ENCODE peak calls at places on chromosome 3, in four cellular contexts. Z is OCI-LY7, C is MM.1S, M is HCT116. A is an unnamed sample.

GRCh38 chr3:192188218-192188835 is 539.0 kb downstream of the FGF12 start:
- DNase-seq in Z (peak; percentile 79), C (peak; percentile 87), M (peak; percentile 47), A (peak; percentile 85)

GRCh38 chr3:190210608-190211007 is 89.9 kb upstream of the P3H2 start:
- DNase-seq in M (no peak), Z (no peak), C (peak; percentile 63), A (no peak)

GRCh38 chr3:12158387-12159226 is at the start of gene TIMP4:
- DNase-seq in M (no peak), C (no peak), Z (no peak), A (peak; percentile 68)

GRCh38 chr3:86982883-86983282 is 8.1 kb downstream of the VGLL3 start:
- DNase-seq in C (no peak), Z (no peak), M (no peak), A (no peak)

GRCh38 chr3:162525791-162526190 is 1029.2 kb downstream of the OTOL1 start:
- DNase-seq in Z (no peak), C (no peak), M (no peak), A (no peak)

GRCh38 chr3:194058189-194058571 is 77.8 kb upstream of the HES1 start:
- DNase-seq in M (no peak), C (peak; percentile 81), Z (peak; percentile 67), A (peak; percentile 92)

GRCh38 chr3:9769426-9770275 is at the start of gene CAMK1:
- DNase-seq in Z (no peak), C (peak; percentile 65), M (no peak), A (peak; percentile 86)

GRCh38 chr3:195209836-195210551 is 61.0 kb downstream of the XXYLT1 start:
- DNase-seq in C (no peak), M (no peak), Z (peak; percentile 27), A (no peak)

GRCh38 chr3:129593595-129594339 is 12.7 kb downstream of the PLXND1 start:
- DNase-seq in C (peak; percentile 47), Z (peak; percentile 83), M (no peak), A (peak; percentile 68)

GRCh38 chr3:21826416-21826815 is 75.4 kb upstream of the ZNF385D start:
- DNase-seq in C (peak; percentile 6), Z (no peak), M (no peak), A (no peak)

GRCh38 chr3:196754215-196754937 is 14.7 kb downstream of the PAK2 start:
- DNase-seq in C (no peak), Z (no peak), M (no peak), A (no peak)

GRCh38 chr3:13179181-13179580 is 106.0 kb upstream of the IQSEC1 start:
- DNase-seq in Z (no peak), M (no peak), C (no peak), A (no peak)

GRCh38 chr3:44446929-44447328 is 30.5 kb downstream of the ZNF445 start:
- DNase-seq in Z (no peak), M (no peak), C (no peak), A (no peak)

GRCh38 chr3:3447671-3448070 is 268.2 kb upstream of the CRBN start:
- DNase-seq in C (no peak), Z (no peak), M (no peak), A (no peak)

GRCh38 chr3:140006331-140006730 is 71.3 kb downstream of the CLSTN2 start:
- DNase-seq in C (no peak), M (no peak), Z (no peak), A (no peak)

GRCh38 chr3:119469378-119470189 is 821 bp downstream of the POGLUT1 start:
- DNase-seq in Z (peak; percentile 50), C (peak; percentile 14), M (no peak), A (no peak)

GRCh38 chr3:176916777-176917176 is 280.5 kb downstream of the TBL1XR1 start:
- DNase-seq in Z (no peak), C (no peak), M (peak; percentile 75), A (peak; percentile 97)

GRCh38 chr3:119681279-119681678 is 4.1 kb upstream of the COX17 start:
- DNase-seq in M (peak; percentile 24), C (peak; percentile 67), Z (peak; percentile 63), A (peak; percentile 53)

GRCh38 chr3:184752361-184752760 is 40.5 kb upstream of the MAGEF1 start:
- DNase-seq in C (no peak), M (no peak), Z (no peak), A (no peak)

GRCh38 chr3:98846101-98846500 is 55.4 kb downstream of the DCBLD2 start:
- DNase-seq in C (no peak), M (no peak), Z (no peak), A (no peak)

GRCh38 chr3:98843301-98843959 is 58.1 kb downstream of the DCBLD2 start:
- DNase-seq in Z (no peak), M (no peak), C (no peak), A (no peak)

DNA sequence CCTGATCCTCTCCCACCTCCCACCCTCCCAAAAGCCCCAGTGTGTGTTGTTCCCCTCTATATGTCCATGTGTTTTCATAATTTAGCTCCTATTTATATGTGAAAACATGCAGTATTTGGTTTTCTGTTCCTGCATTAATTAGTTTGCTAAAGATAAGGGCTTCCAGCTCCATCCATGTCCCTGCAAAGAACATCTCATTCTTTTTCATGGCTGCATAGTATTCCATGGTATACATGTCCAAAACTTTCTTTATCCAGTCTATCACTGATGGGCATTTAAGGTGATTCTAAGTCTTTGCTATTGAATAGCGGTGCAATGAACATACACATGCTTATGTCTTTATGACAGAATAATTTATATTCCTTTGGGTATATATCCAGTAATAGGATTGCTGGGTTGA is 53.4 kb downstream of the DCBLD2 start:
- DNase-seq in M (no peak), C (no peak), Z (no peak), A (no peak)
- H3K9me2 ChIP-seq in M (no peaks in the 10 kb centered on the region), C (no peaks in the 10 kb centered on the region), Z (no peaks in the 10 kb centered on the region), A (no peaks in the 10 kb centered on the region)

DNA sequence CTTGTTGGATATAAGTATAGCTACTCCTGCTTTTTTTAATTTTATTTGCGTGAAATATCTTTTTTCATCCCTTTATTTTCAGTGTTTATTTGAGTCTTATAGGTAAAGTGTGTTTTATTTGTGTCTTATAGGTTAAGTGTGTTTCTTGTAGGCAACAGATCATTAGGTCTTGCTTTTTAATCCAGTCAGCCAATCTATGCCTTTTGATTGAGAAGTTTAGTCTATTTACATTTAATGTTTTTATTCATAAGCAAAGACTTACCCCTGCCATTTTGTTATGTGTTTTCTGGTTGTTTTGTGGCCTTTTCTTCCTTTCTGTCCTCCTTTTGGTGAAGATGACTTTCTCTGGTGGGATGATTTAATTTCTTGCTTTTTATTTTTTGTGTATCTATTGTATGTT is 232.0 kb downstream of the RAP2B start:
- DNase-seq in C (no peak), M (no peak), Z (no peak), A (no peak)
- H3K9me2 ChIP-seq in C (no peaks in the 10 kb centered on the region), M (no peaks in the 10 kb centered on the region), Z (no peaks in the 10 kb centered on the region), A (no peaks in the 10 kb centered on the region)

GRCh38 chr3:47158208-47158607 is 5.7 kb downstream of the SETD2 start:
- DNase-seq in C (no peak), M (no peak), Z (no peak), A (no peak)
- H3K9me2 ChIP-seq in C (no peaks in the 10 kb centered on the region), M (no peaks in the 10 kb centered on the region), Z (no peaks in the 10 kb centered on the region), A (no peaks in the 10 kb centered on the region)

DNA sequence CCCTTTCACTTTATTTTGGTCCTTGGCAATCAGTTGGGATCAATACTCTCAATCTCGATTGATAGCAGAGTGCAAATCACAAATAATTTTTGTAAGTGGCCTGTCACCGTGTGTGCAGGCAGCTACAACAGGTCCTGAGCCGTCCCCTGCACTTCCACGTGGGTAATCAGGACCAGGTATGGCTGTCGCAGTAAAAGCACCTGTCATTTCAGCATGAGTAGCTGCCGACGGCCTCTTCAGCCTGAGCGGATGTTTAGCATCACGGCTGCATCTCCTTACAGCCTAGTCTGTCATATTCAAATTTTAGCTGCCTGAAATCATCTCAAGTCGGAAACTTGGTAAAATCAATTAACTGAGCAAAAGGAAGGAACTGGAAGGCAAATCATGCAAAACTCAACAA is 53.0 kb upstream of the FOXP1 start:
- DNase-seq in C (no peak), M (no peak), Z (no peak), A (no peak)
- H3K9me2 ChIP-seq in C (no peaks in the 10 kb centered on the region), M (no peaks in the 10 kb centered on the region), Z (no peaks in the 10 kb centered on the region), A (no peaks in the 10 kb centered on the region)

GRCh38 chr3:95148107-95148506 is 1085.2 kb downstream of the NSUN3 start:
- DNase-seq in C (no peak), M (no peak), Z (no peak), A (no peak)
- H3K9me2 ChIP-seq in C (no peaks in the 10 kb centered on the region), M (no peaks in the 10 kb centered on the region), Z (no peaks in the 10 kb centered on the region), A (no peaks in the 10 kb centered on the region)

GRCh38 chr3:27596334-27596841 is 112.2 kb upstream of the SLC4A7 start:
- DNase-seq in C (peak; percentile 7), M (no peak), Z (peak; percentile 2), A (no peak)
- H3K9me2 ChIP-seq in C (no peaks in the 10 kb centered on the region), M (no peaks in the 10 kb centered on the region), Z (no peaks in the 10 kb centered on the region), A (no peaks in the 10 kb centered on the region)

DNA sequence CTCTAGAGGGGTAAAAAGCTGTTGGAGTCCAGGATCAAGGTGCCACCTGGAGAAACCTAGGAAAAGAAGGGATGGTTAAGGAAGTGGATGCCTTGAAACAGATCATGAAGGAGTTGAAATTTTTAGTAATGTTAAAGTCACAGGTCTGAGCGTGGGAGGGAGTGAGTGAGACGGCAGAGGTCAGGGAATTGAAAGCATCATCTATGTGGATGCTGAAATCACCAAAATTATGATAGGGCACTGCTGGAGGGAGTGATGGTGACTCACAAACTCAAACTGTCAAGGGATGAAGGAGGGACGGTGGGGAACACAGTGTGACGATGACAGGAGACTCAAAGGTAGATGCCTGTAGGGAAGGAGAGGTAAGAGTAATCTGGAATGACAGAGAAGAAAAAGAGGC is 205.7 kb downstream of the OSBPL10 start:
- DNase-seq in C (no peak), Z (no peak), M (no peak), A (no peak)
- H3K9me2 ChIP-seq in C (no peaks in the 10 kb centered on the region), Z (no peaks in the 10 kb centered on the region), M (no peaks in the 10 kb centered on the region), A (no peaks in the 10 kb centered on the region)

GRCh38 chr3:156687023-156687422 is 12.6 kb downstream of the TIPARP start:
- DNase-seq in C (peak; percentile 80), Z (peak; percentile 29), M (no peak), A (no peak)
- H3K9me2 ChIP-seq in C (no peaks in the 10 kb centered on the region), Z (no peaks in the 10 kb centered on the region), M (no peaks in the 10 kb centered on the region), A (no peaks in the 10 kb centered on the region)